ENCODE peak calls at places on chromosomes 7 and 10, in four cellular contexts. One of them, this sample, is unnamed.

GRCh38 chr10:93495654-93496321 is 624 bp upstream of the CEP55 start:
- DNase-seq in NCI-H1930: no peak
- DNase-seq in posterior cingulate gyrus: peak; percentile 10
- DNase-seq in activated CD8-positive, alpha-beta memory T cell treated with anti-CD3 and anti-CD28 coated beads, Interleukin-2, amount 10 ng/mL, durations not matched to agents 7 days and 5 days: peak; percentile 47
- DNase-seq in this sample: peak; percentile 54

GRCh38 chr7:121019018-121019417 is 30.5 kb downstream of the CPED1 start:
- DNase-seq in NCI-H1930: no peak
- DNase-seq in posterior cingulate gyrus: no peak
- DNase-seq in activated CD8-positive, alpha-beta memory T cell treated with anti-CD3 and anti-CD28 coated beads, Interleukin-2, amount 10 ng/mL, durations not matched to agents 7 days and 5 days: no peak
- DNase-seq in this sample: no peak

GRCh38 chr7:41156268-41156667 is 546.6 kb downstream of the INHBA start:
- DNase-seq in NCI-H1930: no peak
- DNase-seq in posterior cingulate gyrus: no peak
- DNase-seq in activated CD8-positive, alpha-beta memory T cell treated with anti-CD3 and anti-CD28 coated beads, Interleukin-2, amount 10 ng/mL, durations not matched to agents 7 days and 5 days: no peak
- DNase-seq in this sample: no peak

GRCh38 chr7:37092548-37092947 is 356.1 kb downstream of the ELMO1 start:
- DNase-seq in NCI-H1930: no peak
- DNase-seq in posterior cingulate gyrus: no peak
- DNase-seq in activated CD8-positive, alpha-beta memory T cell treated with anti-CD3 and anti-CD28 coated beads, Interleukin-2, amount 10 ng/mL, durations not matched to agents 7 days and 5 days: no peak
- DNase-seq in this sample: no peak

GRCh38 chr10:86862373-86862772 is 95.0 kb downstream of the MMRN2 start:
- DNase-seq in NCI-H1930: no peak
- DNase-seq in posterior cingulate gyrus: no peak
- DNase-seq in activated CD8-positive, alpha-beta memory T cell treated with anti-CD3 and anti-CD28 coated beads, Interleukin-2, amount 10 ng/mL, durations not matched to agents 7 days and 5 days: no peak
- DNase-seq in this sample: no peak

GRCh38 chr10:35056686-35057085 is 33.5 kb downstream of the CUL2 start:
- DNase-seq in NCI-H1930: no peak
- DNase-seq in posterior cingulate gyrus: no peak
- DNase-seq in activated CD8-positive, alpha-beta memory T cell treated with anti-CD3 and anti-CD28 coated beads, Interleukin-2, amount 10 ng/mL, durations not matched to agents 7 days and 5 days: no peak
- DNase-seq in this sample: no peak

GRCh38 chr7:83976302-83976701 is 218.3 kb downstream of the SEMA3A start:
- DNase-seq in NCI-H1930: no peak
- DNase-seq in posterior cingulate gyrus: no peak
- DNase-seq in activated CD8-positive, alpha-beta memory T cell treated with anti-CD3 and anti-CD28 coated beads, Interleukin-2, amount 10 ng/mL, durations not matched to agents 7 days and 5 days: no peak
- DNase-seq in this sample: no peak

GRCh38 chr7:110326966-110327365 is 764.0 kb upstream of the LRRN3 start:
- DNase-seq in NCI-H1930: no peak
- DNase-seq in posterior cingulate gyrus: no peak
- DNase-seq in activated CD8-positive, alpha-beta memory T cell treated with anti-CD3 and anti-CD28 coated beads, Interleukin-2, amount 10 ng/mL, durations not matched to agents 7 days and 5 days: no peak
- DNase-seq in this sample: no peak

GRCh38 chr7:28020302-28020940 is 160.2 kb downstream of the JAZF1 start:
- DNase-seq in NCI-H1930: peak; percentile 59
- DNase-seq in posterior cingulate gyrus: peak; percentile 68
- DNase-seq in activated CD8-positive, alpha-beta memory T cell treated with anti-CD3 and anti-CD28 coated beads, Interleukin-2, amount 10 ng/mL, durations not matched to agents 7 days and 5 days: peak; percentile 55
- DNase-seq in this sample: peak; percentile 64

GRCh38 chr7:141225916-141226618 is 152.2 kb downstream of the TMEM178B start:
- DNase-seq in NCI-H1930: no peak
- DNase-seq in posterior cingulate gyrus: no peak
- DNase-seq in activated CD8-positive, alpha-beta memory T cell treated with anti-CD3 and anti-CD28 coated beads, Interleukin-2, amount 10 ng/mL, durations not matched to agents 7 days and 5 days: no peak
- DNase-seq in this sample: no peak

GRCh38 chr7:48304641-48305040 is 133.4 kb downstream of the ABCA13 start:
- DNase-seq in NCI-H1930: no peak
- DNase-seq in posterior cingulate gyrus: no peak
- DNase-seq in activated CD8-positive, alpha-beta memory T cell treated with anti-CD3 and anti-CD28 coated beads, Interleukin-2, amount 10 ng/mL, durations not matched to agents 7 days and 5 days: no peak
- DNase-seq in this sample: no peak